ENCODE peak calls at places on chromosomes 12 and 14, in five cellular contexts. G is heart left ventricle, I is GM23248, O is omental fat pad, F is HepG2. P is an unnamed sample.

GRCh38 chr14:47227051-47227600 is 448.3 kb downstream of the MDGA2 start:
- DNase-seq in I (no peak), F (no peak), G (no peak), O (no peak), P (no peak)

GRCh38 chr12:11765421-11765816 is 115.9 kb downstream of the ETV6 start:
- DNase-seq in G (no peak), F (no peak), I (peak), O (no peak), P (no peak)

GRCh38 chr14:100298551-100299237 is 7.5 kb downstream of the SLC25A29 start:
- DNase-seq in I (no peak), O (no peak), F (no peak), G (peak), P (no peak)

GRCh38 chr14:104870368-104871144 is 5.5 kb downstream of the CEP170B start:
- DNase-seq in G (no peak), I (peak), O (no peak), F (peak), P (no peak)

GRCh38 chr14:28761438-28762289 is 4.9 kb upstream of the FOXG1 start:
- DNase-seq in I (no peak), O (no peak), F (no peak), G (no peak), P (no peak)

GRCh38 chr12:115451785-115452736 is 768.1 kb upstream of the TBX3 start:
- DNase-seq in I (peak), O (no peak), F (peak), G (peak), P (no peak)

GRCh38 chr12:71731439-71732356 is 23.0 kb upstream of the RAB21 start:
- DNase-seq in I (peak), F (peak), G (no peak), O (no peak), P (no peak)

GRCh38 chr12:11763760-11764520 is 114.5 kb downstream of the ETV6 start:
- DNase-seq in I (peak), G (no peak), F (peak), O (no peak), P (peak)

GRCh38 chr12:78470354-78471195 is 394.0 kb upstream of the SYT1 start:
- DNase-seq in G (no peak), O (no peak), I (peak), F (peak), P (peak)

GRCh38 chr14:62694075-62694474 is 351.2 kb downstream of the KCNH5 start:
- DNase-seq in F (no peak), I (no peak), O (no peak), G (no peak), P (no peak)

GRCh38 chr14:103859416-103860202 is 12.2 kb upstream of the PPP1R13B start:
- DNase-seq in F (no peak), I (no peak), O (no peak), G (peak), P (no peak)

GRCh38 chr12:124379938-124380754 is 85.3 kb downstream of the RFLNA start:
- DNase-seq in O (no peak), G (peak), F (no peak), I (peak), P (peak)

GRCh38 chr14:83101855-83102254 is 1568.2 kb upstream of the SEL1L start:
- DNase-seq in O (no peak), I (no peak), G (no peak), F (no peak), P (no peak)

GRCh38 chr14:56905282-56905681 is 95.0 kb upstream of the OTX2 start:
- DNase-seq in O (no peak), F (no peak), G (no peak), I (no peak), P (no peak)

GRCh38 chr14:35818346-35819115 is 7.6 kb upstream of the BRMS1L start:
- DNase-seq in O (no peak), F (peak), G (no peak), I (peak), P (peak)

GRCh38 chr14:36672095-36672494 is 10.4 kb downstream of the PAX9 start:
- DNase-seq in I (no peak), O (no peak), F (no peak), G (no peak), P (no peak)

GRCh38 chr14:24332094-24332983 is 2.5 kb downstream of the ADCY4 start:
- DNase-seq in O (no peak), I (peak), G (peak), F (peak), P (peak)

GRCh38 chr12:108640802-108641445 is 7.2 kb upstream of the SELPLG start:
- DNase-seq in G (peak), O (no peak), F (no peak), I (peak), P (no peak)

GRCh38 chr14:22024117-22024516 is 350.5 kb upstream of the OR4E1 start:
- DNase-seq in O (no peak), I (no peak), F (no peak), G (no peak), P (no peak)

GRCh38 chr12:505221-505620 is 45.5 kb downstream of the B4GALNT3 start:
- DNase-seq in F (no peak), I (no peak), O (no peak), G (no peak), P (no peak)

GRCh38 chr14:102019141-102019540 is 54.8 kb downstream of the DYNC1H1 start:
- DNase-seq in O (no peak), F (no peak), G (no peak), I (no peak), P (no peak)

GRCh38 chr12:212799-213526 is 994 bp downstream of the SLC6A12 start:
- DNase-seq in I (no peak), F (peak), G (peak), O (no peak), P (no peak)

GRCh38 chr12:53174881-53175491 is 5.5 kb upstream of the ZNF740 start:
- DNase-seq in G (no peak), O (no peak), I (peak), F (peak), P (peak)

GRCh38 chr12:120119395-120119973 is 2.9 kb upstream of the RAB35 start:
- DNase-seq in F (peak), G (no peak), I (peak), O (no peak), P (peak)

GRCh38 chr12:104482113-104482512 is 25.4 kb downstream of the CHST11 start:
- DNase-seq in G (no peak), F (no peak), I (no peak), O (no peak), P (no peak)

GRCh38 chr14:95698287-95698686 is 12.1 kb downstream of the TCL1B start:
- DNase-seq in I (no peak), F (no peak), G (no peak), O (no peak), P (no peak)

GRCh38 chr12:55972045-55972843 is 1.6 kb upstream of the RAB5B start:
- DNase-seq in G (no peak), I (peak), O (no peak), F (peak), P (peak)

GRCh38 chr12:71664411-71665108 is 459 bp downstream of the THAP2 start:
- DNase-seq in G (no peak), F (no peak), O (no peak), I (peak), P (no peak)

GRCh38 chr12:111980598-111980997 is 32.4 kb downstream of the TMEM116 start:
- DNase-seq in I (no peak), G (no peak), O (no peak), F (no peak), P (no peak)

GRCh38 chr14:92848941-92849340 is 54.8 kb downstream of the GOLGA5 start:
- DNase-seq in O (no peak), I (no peak), F (no peak), G (no peak), P (no peak)

GRCh38 chr14:62409185-62409584 is 636.1 kb downstream of the KCNH5 start:
- DNase-seq in G (no peak), I (no peak), O (no peak), F (no peak), P (no peak)

GRCh38 chr12:26633591-26634210 is 199.3 kb downstream of the ITPR2 start:
- DNase-seq in O (no peak), F (peak), G (no peak), I (peak), P (peak)

GRCh38 chr12:123115409-123116111 is 35.3 kb downstream of the PITPNM2 start:
- DNase-seq in F (no peak), I (peak), G (peak), O (no peak), P (peak)

P was measured in AG08395.